ENCODE peak calls at places on chromosomes 16 and 17, in ten cellular contexts. O is stimulated activated CD8-positive, alpha-beta memory T cell treated with anti-CD3 and anti-CD28 coated beads, Interleukin-4, amount 100 ng/mL, for 24 hours; W is GM19239; E is Right ventricle myocardium inferior; K is brain pericyte; Z is stimulated activated effector memory CD8-positive, alpha-beta T cell treated with anti-CD3 and anti-CD28 coated beads, Interleukin-12 subunit alpha, Interleukin-12 subunit beta, amount 100 ng/mL, for 72 hours; I is GM04504; U is AML-193; J is Calu3; L is T-cell. R is an unnamed sample.

GRCh38 chr17:43634681-43635125 is 27.0 kb downstream of the MEOX1 start:
- DNase-seq in O (no peak), W (no peak), E (no peak), K (no peak), Z (no peak), I (no peak), U (no peak), J (no peak), L (no peak), R (peak)

GRCh38 chr17:49817993-49818392 is 29.5 kb downstream of the KAT7 start:
- DNase-seq in O (peak), W (no peak), E (no peak), K (no peak), Z (peak), I (no peak), U (no peak), J (no peak), L (peak), R (no peak)

GRCh38 chr16:31079342-31079944 is 5.2 kb downstream of the ZNF646 start:
- DNase-seq in O (no peak), W (no peak), E (no peak), K (no peak), Z (no peak), I (no peak), U (no peak), J (no peak), L (no peak), R (no peak)

GRCh38 chr17:80291691-80292487 is 31.2 kb downstream of the RNF213 start:
- DNase-seq in O (no peak), W (no peak), E (no peak), K (no peak), Z (no peak), I (no peak), U (no peak), J (no peak), L (no peak), R (no peak)

GRCh38 chr17:72399608-72400487 is 279.0 kb downstream of the SOX9 start:
- DNase-seq in O (no peak), W (no peak), E (no peak), K (no peak), Z (no peak), I (no peak), U (no peak), J (no peak), L (no peak), R (no peak)

GRCh38 chr16:84685210-84685609 is 14.6 kb upstream of the USP10 start:
- DNase-seq in O (no peak), W (no peak), E (no peak), K (no peak), Z (no peak), I (no peak), U (no peak), J (no peak), L (no peak), R (no peak)

GRCh38 chr17:31533546-31534155 is 142.2 kb downstream of the RAB11FIP4 start:
- DNase-seq in O (no peak), W (no peak), E (no peak), K (no peak), Z (no peak), I (peak), U (no peak), J (peak), L (no peak), R (peak)

GRCh38 chr17:80791758-80792284 is 199.8 kb upstream of the CHMP6 start:
- DNase-seq in O (no peak), W (no peak), E (no peak), K (peak), Z (no peak), I (peak), U (no peak), J (peak), L (no peak), R (no peak)

GRCh38 chr16:86994651-86995171 is 322.5 kb downstream of the C16orf95 start:
- DNase-seq in O (no peak), W (no peak), E (no peak), K (peak), Z (no peak), I (peak), U (no peak), J (peak), L (no peak), R (peak)

R was measured in OCI-M1.